ENCODE peak calls at places on chromosomes 11 and 22, in seven cellular contexts. P is neural crest cell; U is activated CD8-positive, alpha-beta T cell treated with anti-CD3 and anti-CD28 coated beads for 36 hours; Y is stimulated activated CD8-positive, alpha-beta memory T cell treated with anti-CD3 and anti-CD28 coated beads, Interleukin-12 subunit alpha, Interleukin-12 subunit beta, amount 100 ng/mL, for 4 hours; F is esophagus muscularis mucosa; N is stimulated activated CD4-positive, alpha-beta T cell treated with anti-CD3 and anti-CD28 coated beads, Interleukin-1b, Interleukin-23, amount 100 ng/mL, for 24 hours; K is GM06990. G is an unnamed sample.

GRCh38 chr11:34356918-34357645 is 728 bp downstream of the ABTB2 start:
- DNase-seq in P (peak), F (peak), N (peak), K (peak), U (peak), Y (peak), G (peak)

GRCh38 chr22:42461511-42461910 is 29.3 kb upstream of the NFAM1 start:
- DNase-seq in P (no peak), F (no peak), K (no peak), Y (no peak), U (no peak), N (no peak), G (no peak)

GRCh38 chr11:110251837-110252236 is 44.6 kb downstream of the RDX start:
- DNase-seq in N (no peak), Y (no peak), F (no peak), U (no peak), K (no peak), P (no peak), G (no peak)

GRCh38 chr11:72303179-72303578 is 59.2 kb upstream of the PHOX2A start:
- DNase-seq in P (no peak), F (no peak), Y (no peak), K (no peak), N (no peak), U (no peak), G (no peak)

GRCh38 chr11:64241430-64242153 is 697 bp downstream of the FKBP2 start:
- DNase-seq in F (peak), N (peak), Y (peak), P (peak), K (peak), U (peak), G (peak)

GRCh38 chr22:47294222-47294532 is 531.7 kb downstream of the TBC1D22A start:
- DNase-seq in U (no peak), F (no peak), N (no peak), Y (no peak), P (no peak), K (no peak), G (no peak)

GRCh38 chr22:43110927-43111623 is 525 bp downstream of the BIK start:
- DNase-seq in N (peak), P (no peak), U (peak), Y (no peak), F (no peak), K (peak), G (no peak)

GRCh38 chr22:34814260-34814659 is 251.7 kb upstream of the ISX start:
- DNase-seq in K (no peak), F (no peak), N (no peak), P (no peak), U (no peak), Y (no peak), G (no peak)

GRCh38 chr11:19829109-19829790 is 116.6 kb downstream of the NAV2 start:
- DNase-seq in P (no peak), K (no peak), U (no peak), F (no peak), N (no peak), Y (no peak), G (peak)

GRCh38 chr11:65604258-65604657 is 8.7 kb upstream of the KCNK7 start:
- DNase-seq in P (no peak), K (no peak), N (no peak), F (no peak), Y (no peak), U (no peak), G (no peak)

GRCh38 chr11:72406536-72407507 is 27.5 kb downstream of the CLPB start:
- DNase-seq in F (no peak), K (no peak), P (no peak), U (no peak), Y (no peak), N (no peak), G (no peak)

GRCh38 chr22:19756288-19757128 is 4.1 kb upstream of the TBX1 start:
- DNase-seq in Y (peak), P (no peak), N (peak), K (peak), F (no peak), U (peak), G (peak)

GRCh38 chr11:11963842-11964773 is 44.3 kb downstream of the DKK3 start:
- DNase-seq in P (no peak), F (no peak), N (no peak), U (no peak), Y (no peak), K (no peak), G (no peak)